ENCODE peak calls at places on chromosomes 1 and 21, in ten cellular contexts. One of them, this sample, is unnamed.

GRCh38 chr1:108541856-108542255 is 18.0 kb upstream of the EEIG2 start:
- DNase-seq in colonic mucosa: no peak
- DNase-seq in neuronal stem cell: no peak
- DNase-seq in hepatocyte: no peak
- DNase-seq in tibial artery: no peak
- DNase-seq in spleen: no peak
- DNase-seq in substantia nigra: no peak
- DNase-seq in naive thymus-derived CD4-positive, alpha-beta T cell: no peak
- DNase-seq in upper lobe of right lung: no peak
- DNase-seq in GM23338: no peak
- DNase-seq in this sample: no peak

GRCh38 chr1:61318319-61319125 is 236.2 kb downstream of the NFIA start:
- DNase-seq in tibial artery: peak
- DNase-seq in naive thymus-derived CD4-positive, alpha-beta T cell: no peak
- DNase-seq in hepatocyte: peak
- DNase-seq in neuronal stem cell: no peak
- DNase-seq in substantia nigra: no peak
- DNase-seq in colonic mucosa: no peak
- DNase-seq in upper lobe of right lung: no peak
- DNase-seq in GM23338: no peak
- DNase-seq in spleen: no peak
- DNase-seq in this sample: no peak

GRCh38 chr21:32726742-32727477 is 903 bp downstream of the SYNJ1 start:
- DNase-seq in spleen: no peak
- DNase-seq in upper lobe of right lung: no peak
- DNase-seq in colonic mucosa: peak
- DNase-seq in substantia nigra: peak
- DNase-seq in GM23338: peak
- DNase-seq in hepatocyte: peak
- DNase-seq in neuronal stem cell: peak
- DNase-seq in tibial artery: peak
- DNase-seq in naive thymus-derived CD4-positive, alpha-beta T cell: peak
- DNase-seq in this sample: no peak

GRCh38 chr1:201789245-201789644 is 39.7 kb upstream of the IPO9 start:
- DNase-seq in substantia nigra: no peak
- DNase-seq in neuronal stem cell: no peak
- DNase-seq in tibial artery: no peak
- DNase-seq in upper lobe of right lung: no peak
- DNase-seq in naive thymus-derived CD4-positive, alpha-beta T cell: no peak
- DNase-seq in GM23338: no peak
- DNase-seq in spleen: no peak
- DNase-seq in colonic mucosa: no peak
- DNase-seq in hepatocyte: no peak
- DNase-seq in this sample: no peak

GRCh38 chr1:205294175-205294913 is 27.2 kb downstream of the NUAK2 start:
- DNase-seq in tibial artery: no peak
- DNase-seq in neuronal stem cell: peak
- DNase-seq in spleen: no peak
- DNase-seq in substantia nigra: no peak
- DNase-seq in naive thymus-derived CD4-positive, alpha-beta T cell: no peak
- DNase-seq in GM23338: peak
- DNase-seq in hepatocyte: peak
- DNase-seq in upper lobe of right lung: no peak
- DNase-seq in colonic mucosa: no peak
- DNase-seq in this sample: no peak

GRCh38 chr1:185110145-185110544 is 46.6 kb downstream of the TRMT1L start:
- DNase-seq in hepatocyte: no peak
- DNase-seq in spleen: no peak
- DNase-seq in tibial artery: no peak
- DNase-seq in colonic mucosa: no peak
- DNase-seq in upper lobe of right lung: no peak
- DNase-seq in neuronal stem cell: no peak
- DNase-seq in naive thymus-derived CD4-positive, alpha-beta T cell: no peak
- DNase-seq in substantia nigra: no peak
- DNase-seq in GM23338: no peak
- DNase-seq in this sample: no peak

GRCh38 chr1:21165076-21165475 is 11.6 kb downstream of the EIF4G3 start:
- DNase-seq in GM23338: no peak
- DNase-seq in spleen: no peak
- DNase-seq in upper lobe of right lung: no peak
- DNase-seq in hepatocyte: no peak
- DNase-seq in tibial artery: no peak
- DNase-seq in neuronal stem cell: no peak
- DNase-seq in naive thymus-derived CD4-positive, alpha-beta T cell: no peak
- DNase-seq in colonic mucosa: no peak
- DNase-seq in substantia nigra: no peak
- DNase-seq in this sample: no peak

GRCh38 chr1:117696567-117696966 is 90.7 kb downstream of the TENT5C start:
- DNase-seq in substantia nigra: no peak
- DNase-seq in hepatocyte: no peak
- DNase-seq in upper lobe of right lung: no peak
- DNase-seq in neuronal stem cell: no peak
- DNase-seq in GM23338: no peak
- DNase-seq in colonic mucosa: no peak
- DNase-seq in tibial artery: no peak
- DNase-seq in naive thymus-derived CD4-positive, alpha-beta T cell: no peak
- DNase-seq in spleen: no peak
- DNase-seq in this sample: no peak

GRCh38 chr1:192080671-192081070 is 77.6 kb upstream of the RGS18 start:
- DNase-seq in tibial artery: no peak
- DNase-seq in neuronal stem cell: no peak
- DNase-seq in spleen: no peak
- DNase-seq in substantia nigra: no peak
- DNase-seq in GM23338: no peak
- DNase-seq in upper lobe of right lung: no peak
- DNase-seq in colonic mucosa: no peak
- DNase-seq in naive thymus-derived CD4-positive, alpha-beta T cell: no peak
- DNase-seq in hepatocyte: no peak
- DNase-seq in this sample: no peak

GRCh38 chr1:17119744-17120482 is 662 bp upstream of the PADI2 start:
- DNase-seq in substantia nigra: no peak
- DNase-seq in GM23338: peak
- DNase-seq in tibial artery: no peak
- DNase-seq in neuronal stem cell: no peak
- DNase-seq in upper lobe of right lung: peak
- DNase-seq in spleen: peak
- DNase-seq in hepatocyte: no peak
- DNase-seq in naive thymus-derived CD4-positive, alpha-beta T cell: no peak
- DNase-seq in colonic mucosa: no peak
- DNase-seq in this sample: no peak

GRCh38 chr1:167483790-167484189 is 34.5 kb downstream of the CD247 start:
- DNase-seq in naive thymus-derived CD4-positive, alpha-beta T cell: no peak
- DNase-seq in colonic mucosa: no peak
- DNase-seq in hepatocyte: no peak
- DNase-seq in substantia nigra: no peak
- DNase-seq in tibial artery: no peak
- DNase-seq in upper lobe of right lung: peak
- DNase-seq in GM23338: no peak
- DNase-seq in spleen: no peak
- DNase-seq in neuronal stem cell: no peak
- DNase-seq in this sample: no peak

GRCh38 chr21:33025106-33025470 is 647 bp upstream of the OLIG2 start:
- DNase-seq in spleen: no peak
- DNase-seq in substantia nigra: peak
- DNase-seq in GM23338: peak
- DNase-seq in neuronal stem cell: no peak
- DNase-seq in naive thymus-derived CD4-positive, alpha-beta T cell: no peak
- DNase-seq in tibial artery: no peak
- DNase-seq in colonic mucosa: no peak
- DNase-seq in upper lobe of right lung: no peak
- DNase-seq in hepatocyte: no peak
- DNase-seq in this sample: no peak

GRCh38 chr1:5883129-5884048 is 108.8 kb downstream of the NPHP4 start:
- DNase-seq in GM23338: no peak
- DNase-seq in upper lobe of right lung: no peak
- DNase-seq in tibial artery: no peak
- DNase-seq in hepatocyte: no peak
- DNase-seq in neuronal stem cell: no peak
- DNase-seq in naive thymus-derived CD4-positive, alpha-beta T cell: no peak
- DNase-seq in substantia nigra: no peak
- DNase-seq in colonic mucosa: no peak
- DNase-seq in spleen: no peak
- DNase-seq in this sample: no peak

GRCh38 chr1:5879421-5879820 is 112.8 kb downstream of the NPHP4 start:
- DNase-seq in spleen: no peak
- DNase-seq in naive thymus-derived CD4-positive, alpha-beta T cell: no peak
- DNase-seq in tibial artery: no peak
- DNase-seq in substantia nigra: no peak
- DNase-seq in upper lobe of right lung: no peak
- DNase-seq in hepatocyte: no peak
- DNase-seq in colonic mucosa: no peak
- DNase-seq in neuronal stem cell: no peak
- DNase-seq in GM23338: no peak
- DNase-seq in this sample: no peak

GRCh38 chr1:5882367-5883128 is 109.7 kb downstream of the NPHP4 start:
- DNase-seq in spleen: no peak
- DNase-seq in substantia nigra: no peak
- DNase-seq in naive thymus-derived CD4-positive, alpha-beta T cell: no peak
- DNase-seq in neuronal stem cell: no peak
- DNase-seq in tibial artery: no peak
- DNase-seq in upper lobe of right lung: no peak
- DNase-seq in hepatocyte: no peak
- DNase-seq in GM23338: no peak
- DNase-seq in colonic mucosa: no peak
- DNase-seq in this sample: no peak

GRCh38 chr1:5880630-5881405 is 111.4 kb downstream of the NPHP4 start:
- DNase-seq in substantia nigra: no peak
- DNase-seq in hepatocyte: no peak
- DNase-seq in upper lobe of right lung: no peak
- DNase-seq in tibial artery: no peak
- DNase-seq in neuronal stem cell: no peak
- DNase-seq in GM23338: no peak
- DNase-seq in colonic mucosa: no peak
- DNase-seq in spleen: no peak
- DNase-seq in naive thymus-derived CD4-positive, alpha-beta T cell: no peak
- DNase-seq in this sample: no peak

DNA sequence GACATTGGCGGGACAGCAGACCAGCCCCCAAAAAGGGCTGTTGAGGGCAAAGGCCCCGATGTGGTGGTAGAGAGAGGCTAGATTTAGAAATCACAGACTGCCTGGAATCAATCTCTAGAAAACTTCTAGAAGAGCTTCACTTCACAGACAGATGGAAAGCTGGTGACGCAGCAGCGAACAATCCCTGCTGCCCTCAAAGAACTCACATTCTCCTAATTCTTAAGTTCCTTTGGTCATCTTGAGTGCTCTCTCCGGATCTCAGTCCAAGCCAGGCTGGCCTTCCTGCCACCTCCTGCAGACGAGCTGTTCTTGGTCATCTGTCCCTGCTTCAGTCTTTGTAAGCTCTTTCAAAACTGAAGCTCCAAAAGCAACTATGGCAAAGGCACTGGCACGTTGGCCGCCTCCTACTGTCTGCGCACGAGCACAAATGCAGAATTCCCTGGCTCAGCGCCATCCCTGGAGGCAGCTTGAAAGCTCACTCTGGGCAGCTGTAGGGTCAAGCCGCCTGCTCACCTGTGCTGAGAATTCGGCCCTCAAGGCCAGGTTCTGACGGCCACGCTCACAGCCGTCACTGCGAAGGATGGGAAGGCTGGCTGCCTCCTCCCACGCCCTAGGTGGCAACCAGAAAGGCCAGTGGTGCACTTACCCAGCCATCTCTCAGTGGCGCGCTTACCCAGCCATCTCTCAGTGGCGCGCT is 110.6 kb downstream of the NPHP4 start:
- DNase-seq in tibial artery: no peak
- DNase-seq in GM23338: no peak
- DNase-seq in spleen: no peak
- DNase-seq in hepatocyte: no peak
- DNase-seq in colonic mucosa: no peak
- DNase-seq in naive thymus-derived CD4-positive, alpha-beta T cell: no peak
- DNase-seq in substantia nigra: no peak
- DNase-seq in upper lobe of right lung: no peak
- DNase-seq in neuronal stem cell: no peak
- DNase-seq in this sample: no peak
- H3K27ac ChIP-seq in tibial artery: no peak
- H3K27ac ChIP-seq in GM23338: no peak
- H3K27ac ChIP-seq in spleen: no peak
- H3K27ac ChIP-seq in hepatocyte: no peak
- H3K27ac ChIP-seq in colonic mucosa: no peak
- H3K27ac ChIP-seq in naive thymus-derived CD4-positive, alpha-beta T cell: no peak
- H3K27ac ChIP-seq in substantia nigra: no peak
- H3K27ac ChIP-seq in upper lobe of right lung: no peak
- H3K27ac ChIP-seq in neuronal stem cell: no peak
- H3K27ac ChIP-seq in this sample: no peak

GRCh38 chr1:224528900-224529299 is 87.2 kb upstream of the CNIH3 start:
- DNase-seq in neuronal stem cell: no peak
- DNase-seq in naive thymus-derived CD4-positive, alpha-beta T cell: no peak
- DNase-seq in tibial artery: no peak
- DNase-seq in GM23338: no peak
- DNase-seq in spleen: no peak
- DNase-seq in substantia nigra: no peak
- DNase-seq in colonic mucosa: no peak
- DNase-seq in upper lobe of right lung: no peak
- DNase-seq in hepatocyte: no peak
- DNase-seq in this sample: no peak
- H3K27ac ChIP-seq in neuronal stem cell: no peak
- H3K27ac ChIP-seq in naive thymus-derived CD4-positive, alpha-beta T cell: no peak
- H3K27ac ChIP-seq in tibial artery: no peak
- H3K27ac ChIP-seq in GM23338: no peak
- H3K27ac ChIP-seq in spleen: no peak
- H3K27ac ChIP-seq in substantia nigra: no peak
- H3K27ac ChIP-seq in colonic mucosa: no peak
- H3K27ac ChIP-seq in upper lobe of right lung: no peak
- H3K27ac ChIP-seq in hepatocyte: no peak
- H3K27ac ChIP-seq in this sample: no peak

DNA sequence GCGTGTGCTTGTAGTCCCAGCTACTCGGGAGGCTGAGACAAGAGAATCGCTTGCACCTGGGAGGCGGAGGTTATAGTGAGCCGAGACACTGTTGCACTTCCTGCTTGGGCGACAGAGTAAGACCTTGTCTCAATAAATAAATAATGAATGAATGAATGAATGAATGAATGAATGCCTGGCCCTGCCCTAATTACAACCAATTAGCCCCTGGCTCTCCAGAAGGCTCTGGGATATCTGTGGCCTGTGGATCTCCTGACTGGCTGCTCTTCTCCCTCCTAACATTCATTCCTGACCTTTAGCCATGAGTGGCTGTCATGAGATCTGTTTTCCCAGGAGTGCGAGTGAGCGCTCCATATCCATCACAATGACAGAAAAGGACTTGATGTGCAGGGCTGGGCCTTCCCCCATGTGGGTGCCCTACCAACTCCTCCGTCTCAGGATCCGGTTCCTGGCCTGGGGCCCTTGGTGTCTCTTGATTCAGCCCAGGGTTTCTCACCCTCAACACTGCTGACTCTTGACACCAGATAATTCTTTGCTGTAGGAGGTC is 243.6 kb upstream of the TMEM51 start:
- DNase-seq in hepatocyte: no peak
- DNase-seq in GM23338: peak
- DNase-seq in upper lobe of right lung: no peak
- DNase-seq in naive thymus-derived CD4-positive, alpha-beta T cell: no peak
- DNase-seq in neuronal stem cell: no peak
- DNase-seq in spleen: no peak
- DNase-seq in tibial artery: no peak
- DNase-seq in colonic mucosa: no peak
- DNase-seq in substantia nigra: no peak
- DNase-seq in this sample: no peak
- H3K27ac ChIP-seq in hepatocyte: no peak
- H3K27ac ChIP-seq in GM23338: no peak
- H3K27ac ChIP-seq in upper lobe of right lung: no peak
- H3K27ac ChIP-seq in naive thymus-derived CD4-positive, alpha-beta T cell: no peak
- H3K27ac ChIP-seq in neuronal stem cell: no peak
- H3K27ac ChIP-seq in spleen: peak
- H3K27ac ChIP-seq in tibial artery: peak
- H3K27ac ChIP-seq in colonic mucosa: no peak
- H3K27ac ChIP-seq in substantia nigra: no peak
- H3K27ac ChIP-seq in this sample: no peak

GRCh38 chr1:41741244-41741643 is 177.5 kb downstream of the HIVEP3 start:
- DNase-seq in GM23338: no peak
- DNase-seq in substantia nigra: no peak
- DNase-seq in colonic mucosa: no peak
- DNase-seq in naive thymus-derived CD4-positive, alpha-beta T cell: no peak
- DNase-seq in neuronal stem cell: no peak
- DNase-seq in upper lobe of right lung: peak
- DNase-seq in spleen: no peak
- DNase-seq in hepatocyte: no peak
- DNase-seq in tibial artery: no peak
- DNase-seq in this sample: no peak
- H3K27ac ChIP-seq in GM23338: no peak
- H3K27ac ChIP-seq in substantia nigra: no peak
- H3K27ac ChIP-seq in colonic mucosa: no peak
- H3K27ac ChIP-seq in naive thymus-derived CD4-positive, alpha-beta T cell: no peak
- H3K27ac ChIP-seq in neuronal stem cell: no peak
- H3K27ac ChIP-seq in upper lobe of right lung: peak
- H3K27ac ChIP-seq in spleen: peak
- H3K27ac ChIP-seq in hepatocyte: no peak
- H3K27ac ChIP-seq in tibial artery: no peak
- H3K27ac ChIP-seq in this sample: peak